ENCODE peak calls at places on chromosomes 16 and 17, in four cellular contexts. J is Peyer's patch; C is T47D; S is activated CD4-positive, alpha-beta T cell treated with anti-CD3 and anti-CD28 coated beads for 36 hours. D is an unnamed sample.

GRCh38 chr16:48501516-48502377 is 108.2 kb downstream of the N4BP1 start:
- DNase-seq in J (no peak), S (no peak), C (no peak), D (no peak)

GRCh38 chr16:67147437-67148140 is 3.2 kb downstream of the B3GNT9 start:
- DNase-seq in S (no peak), C (no peak), J (no peak), D (no peak)

GRCh38 chr16:73019456-73020362 is 28.2 kb downstream of the ZFHX3 start:
- DNase-seq in J (no peak), S (no peak), C (no peak), D (peak)

GRCh38 chr17:68352041-68352440 is 60.7 kb downstream of the ARSG start:
- DNase-seq in S (no peak), J (no peak), C (no peak), D (no peak)

GRCh38 chr17:42908872-42909700 is 8.5 kb downstream of the G6PC1 start:
- DNase-seq in S (no peak), C (no peak), J (no peak), D (no peak)

GRCh38 chr16:66295761-66296546 is 70.5 kb upstream of the CDH5 start:
- DNase-seq in J (peak), C (peak), S (no peak), D (no peak)

GRCh38 chr16:89187337-89188063 is 12.8 kb downstream of the SLC22A31 start:
- DNase-seq in S (peak), C (no peak), J (no peak), D (no peak)

GRCh38 chr17:62724398-62725146 is 83.5 kb downstream of the MARCHF10 start:
- DNase-seq in J (no peak), S (peak), C (no peak), D (no peak)

GRCh38 chr17:74441537-74441936 is 9.6 kb downstream of the GPRC5C start:
- DNase-seq in S (no peak), C (no peak), J (no peak), D (no peak)

GRCh38 chr17:28726396-28726911 is 421 bp upstream of the TLCD1 start:
- DNase-seq in J (peak), C (peak), S (peak), D (peak)

GRCh38 chr16:35480988-35481387 is 2021.6 kb downstream of the TP53TG3F start:
- DNase-seq in S (no peak), C (no peak), J (no peak), D (no peak)

GRCh38 chr17:69654981-69655581 is 240.6 kb downstream of the MAP2K6 start:
- DNase-seq in S (no peak), C (no peak), J (no peak), D (peak)

GRCh38 chr16:50944431-50944830 is 202.5 kb downstream of the CYLD start:
- DNase-seq in J (no peak), S (no peak), C (no peak), D (no peak)

GRCh38 chr16:11792404-11793260 is 4.4 kb downstream of the ZC3H7A start:
- DNase-seq in S (peak), C (no peak), J (peak), D (no peak)

GRCh38 chr16:85384831-85385462 is 228.2 kb upstream of the GSE1 start:
- DNase-seq in C (peak), S (no peak), J (peak), D (no peak)

GRCh38 chr17:38706625-38707298 is 1.7 kb downstream of the MLLT6 start:
- DNase-seq in C (peak), S (peak), J (no peak), D (no peak)

GRCh38 chr17:64920026-64920418 is 744 bp upstream of the LRRC37A3 start:
- DNase-seq in C (peak), S (no peak), J (no peak), D (no peak)

GRCh38 chr16:46859719-46860152 is 24.4 kb upstream of the GPT2 start:
- DNase-seq in S (peak), C (no peak), J (peak), D (peak)

GRCh38 chr17:30323262-30323894 is 10.5 kb downstream of the TMIGD1 start:
- DNase-seq in C (no peak), S (peak), J (no peak), D (no peak)

GRCh38 chr16:29915590-29916247 is 10.3 kb downstream of the KCTD13 start:
- DNase-seq in S (no peak), C (no peak), J (no peak), D (no peak)

GRCh38 chr17:5003214-5003867 is 5.6 kb downstream of the KIF1C start:
- DNase-seq in C (no peak), S (no peak), J (no peak), D (no peak)

GRCh38 chr16:89155851-89156739 is 15.5 kb upstream of the CDH15 start:
- DNase-seq in C (no peak), J (no peak), S (no peak), D (no peak)

GRCh38 chr16:3467920-3468319 is 24.4 kb downstream of the NAA60 start:
- DNase-seq in C (peak), J (no peak), S (peak), D (no peak)